ENCODE peak calls at places on chromosomes 12 and 14, in five cellular contexts. Y is body of pancreas, W is fibroblast of lung, H is lung, U is ovary. L is an unnamed sample.

GRCh38 chr12:113424915-113425823 is 3.0 kb downstream of the SDSL start:
- DNase-seq in Y (peak; percentile 65), W (peak; percentile 33), H (peak; percentile 50), U (peak; percentile 44), L (peak; percentile 79)

GRCh38 chr14:22296722-22297121 is 292.3 kb downstream of the DAD1 start:
- DNase-seq in Y (no peak), W (peak; percentile 90), H (no peak), U (no peak), L (no peak)

GRCh38 chr12:49288412-49288853 is 6.5 kb upstream of the PRPH start:
- DNase-seq in Y (peak; percentile 70), W (no peak), H (no peak), U (peak; percentile 55), L (peak; percentile 56)

GRCh38 chr12:123064885-123065619 is 84.6 kb downstream of the ARL6IP4 start:
- DNase-seq in Y (no peak), W (no peak), H (no peak), U (no peak), L (no peak)

GRCh38 chr14:35034440-35034833 is 11.6 kb upstream of the FAM177A1 start:
- DNase-seq in Y (no peak), W (no peak), H (no peak), U (no peak), L (no peak)

GRCh38 chr14:91341331-91342242 is 76.0 kb downstream of the CCDC88C start:
- DNase-seq in Y (no peak), W (no peak), H (no peak), U (no peak), L (no peak)

GRCh38 chr12:63944586-63945228 is 100.2 kb downstream of the SRGAP1 start:
- DNase-seq in Y (no peak), W (no peak), H (no peak), U (no peak), L (peak; percentile 19)

GRCh38 chr14:28299227-28299626 is 467.4 kb upstream of the FOXG1 start:
- DNase-seq in Y (no peak), W (no peak), H (no peak), U (no peak), L (no peak)

GRCh38 chr12:69074559-69075349 is 141.8 kb upstream of the CPM start:
- DNase-seq in Y (no peak), W (no peak), H (no peak), U (no peak), L (no peak)

GRCh38 chr14:95043732-95044462 is 113.4 kb downstream of the DICER1 start:
- DNase-seq in Y (no peak), W (no peak), H (no peak), U (no peak), L (no peak)

GRCh38 chr14:67524152-67524963 is 8.7 kb upstream of the PLEKHH1 start:
- DNase-seq in Y (no peak), W (peak; percentile 9), H (no peak), U (no peak), L (no peak)

GRCh38 chr12:107748472-107748871 is 12.5 kb downstream of the PRDM4 start:
- DNase-seq in Y (no peak), W (peak; percentile 78), H (no peak), U (no peak), L (no peak)

GRCh38 chr12:19689801-19690472 is 250.6 kb downstream of the AEBP2 start:
- DNase-seq in Y (peak; percentile 81), W (no peak), H (no peak), U (no peak), L (no peak)

GRCh38 chr14:75917322-75918251 is 64.2 kb downstream of the TGFB3 start:
- DNase-seq in Y (no peak), W (no peak), H (no peak), U (no peak), L (no peak)

GRCh38 chr14:24233538-24233866 is 773 bp downstream of the GMPR2 start:
- DNase-seq in Y (no peak), W (no peak), H (no peak), U (no peak), L (peak; percentile 54)

GRCh38 chr14:98210045-98210678 is 1061.8 kb downstream of the BCL11B start:
- DNase-seq in Y (no peak), W (no peak), H (no peak), U (no peak), L (no peak)

GRCh38 chr14:104277416-104278213 is 139.2 kb downstream of the KIF26A start:
- DNase-seq in Y (no peak), W (no peak), H (no peak), U (peak; percentile 18), L (peak; percentile 10)

GRCh38 chr12:132445884-132446471 is 44.0 kb upstream of the FBRSL1 start:
- DNase-seq in Y (peak; percentile 54), W (peak; percentile 52), H (peak; percentile 47), U (peak; percentile 43), L (peak; percentile 21)

GRCh38 chr14:102213984-102214658 is 74.4 kb downstream of the WDR20 start:
- DNase-seq in Y (no peak), W (no peak), H (no peak), U (no peak), L (no peak)

GRCh38 chr12:71157601-71158233 is at the start of gene TSPAN8:
- DNase-seq in Y (peak; percentile 45), W (no peak), H (no peak), U (no peak), L (no peak)

GRCh38 chr12:31966558-31967205 is 7.5 kb downstream of the RESF1 start:
- DNase-seq in Y (no peak), W (no peak), H (no peak), U (no peak), L (no peak)

GRCh38 chr12:115203661-115204060 is 519.7 kb upstream of the TBX3 start:
- DNase-seq in Y (no peak), W (peak; percentile 82), H (no peak), U (no peak), L (no peak)

GRCh38 chr12:19867970-19868369 is 428.7 kb downstream of the AEBP2 start:
- DNase-seq in Y (no peak), W (no peak), H (no peak), U (no peak), L (no peak)

GRCh38 chr14:70045715-70046535 is 142.8 kb downstream of the SLC8A3 start:
- DNase-seq in Y (peak; percentile 90), W (peak; percentile 33), H (peak; percentile 55), U (no peak), L (peak; percentile 72)

GRCh38 chr12:117188961-117189724 is 1.1 kb downstream of the FBXO21 start:
- DNase-seq in Y (no peak), W (peak; percentile 80), H (no peak), U (peak; percentile 50), L (peak; percentile 50)

GRCh38 chr12:115898670-115899069 is 378.8 kb downstream of the MED13L start:
- DNase-seq in Y (no peak), W (no peak), H (no peak), U (no peak), L (no peak)

GRCh38 chr14:22388669-22389625 is 200.1 kb downstream of the DAD1 start:
- DNase-seq in Y (no peak), W (peak; percentile 86), H (no peak), U (no peak), L (no peak)

GRCh38 chr12:67802723-67803122 is 154.2 kb downstream of the DYRK2 start:
- DNase-seq in Y (no peak), W (no peak), H (no peak), U (no peak), L (no peak)

GRCh38 chr12:27780612-27781408 is 774 bp upstream of the MANSC4 start:
- DNase-seq in Y (peak; percentile 72), W (peak; percentile 69), H (peak; percentile 47), U (peak; percentile 38), L (peak; percentile 69)

GRCh38 chr12:121017966-121018491 is 1.7 kb upstream of the C12orf43 start:
- DNase-seq in Y (no peak), W (no peak), H (peak; percentile 38), U (no peak), L (peak; percentile 38)
- H3K4me1 ChIP-seq in Y (peaks cover 18% of the 10 kb centered on the region), W (no peaks in the 10 kb centered on the region), H (no peaks in the 10 kb centered on the region), U (no peaks in the 10 kb centered on the region), L (peaks cover 7% of the 10 kb centered on the region)

GRCh38 chr14:96944297-96944696 is 147.1 kb downstream of the VRK1 start:
- DNase-seq in Y (no peak), W (no peak), H (no peak), U (no peak), L (no peak)

GRCh38 chr14:96940009-96940408 is 142.8 kb downstream of the VRK1 start:
- DNase-seq in Y (no peak), W (no peak), H (no peak), U (no peak), L (no peak)

GRCh38 chr14:96934961-96935360 is 137.8 kb downstream of the VRK1 start:
- DNase-seq in Y (no peak), W (no peak), H (no peak), U (no peak), L (no peak)

DNA sequence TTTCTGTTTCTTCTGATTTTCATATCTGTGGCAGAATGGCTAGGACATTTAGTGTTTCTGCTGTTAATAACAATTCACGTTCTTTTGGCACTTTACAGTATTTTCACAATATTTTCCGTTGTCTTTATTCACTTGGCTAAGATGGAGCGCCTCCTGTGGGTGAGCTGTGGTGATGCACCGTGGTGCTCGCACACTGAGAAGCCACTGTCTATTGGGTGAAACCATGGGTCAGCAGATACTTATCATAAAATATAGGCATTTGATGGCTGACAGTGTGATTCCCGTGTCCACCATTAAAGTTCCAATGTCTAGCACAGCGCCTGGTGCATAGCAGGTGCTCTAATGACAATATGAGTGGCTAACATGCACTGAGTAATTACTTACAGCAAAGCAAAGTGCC is 141.8 kb downstream of the VRK1 start:
- DNase-seq in Y (no peak), W (no peak), H (no peak), U (no peak), L (no peak)
- TF ChIP-seq CTCF in Y (no peak), W (no peak), H (no peak), U (no peak), L (peak; percentile 12)

GRCh38 chr12:53500776-53501614 is at the start of gene TARBP2:
- DNase-seq in Y (peak; percentile 98), W (peak; percentile 99), H (peak; percentile 98), U (peak; percentile 98), L (peak; percentile 99)
- H3K4me1 ChIP-seq in Y (peaks cover 43% of the 10 kb centered on the region), W (peaks cover 24% of the 10 kb centered on the region), H (peaks cover 5% of the 10 kb centered on the region), U (peaks cover 23% of the 10 kb centered on the region), L (peaks cover 48% of the 10 kb centered on the region)

GRCh38 chr12:93773122-93773871 is 96.1 kb downstream of the CRADD start:
- DNase-seq in Y (no peak), W (peak; percentile 70), H (no peak), U (no peak), L (peak; percentile 61)

GRCh38 chr12:93778306-93778705 is 101.1 kb downstream of the CRADD start:
- DNase-seq in Y (peak; percentile 51), W (peak; percentile 75), H (no peak), U (peak; percentile 62), L (peak; percentile 78)

GRCh38 chr12:93776581-93777018 is 99.4 kb downstream of the CRADD start:
- DNase-seq in Y (no peak), W (peak; percentile 94), H (no peak), U (no peak), L (no peak)

GRCh38 chr12:93780115-93780641 is 103.0 kb downstream of the CRADD start:
- DNase-seq in Y (no peak), W (no peak), H (no peak), U (no peak), L (no peak)

GRCh38 chr12:93777249-93777648 is 100.1 kb downstream of the CRADD start:
- DNase-seq in Y (no peak), W (peak; percentile 62), H (no peak), U (no peak), L (peak; percentile 61)
- TF ChIP-seq CTCF in Y (no peak), W (no peak), H (no peak), U (no peak), L (no peak)

L was measured in adrenal gland.